ENCODE peak calls at places on chromosomes 4 and X, in nine cellular contexts. J is neural crest cell, K is cardiac fibroblast, Y is tibial nerve, T is omental fat pad, X is thyroid gland, R is AG04450, M is mesothelial cell of epicardium, P is colonic mucosa. A is an unnamed sample.

GRCh38 chr4:113052379-113052951 is 3.0 kb downstream of the ANK2 start:
- DNase-seq in Y (no peak), T (no peak), X (no peak), P (no peak), K (peak), J (no peak), R (no peak), M (no peak), A (peak)

GRCh38 chrX:15947648-15948317 is 93.2 kb upstream of the AP1S2 start:
- DNase-seq in X (no peak), Y (no peak), P (no peak), M (no peak), T (no peak), J (no peak), K (peak), R (peak), A (peak)

GRCh38 chr4:153142700-153143438 is 61.4 kb upstream of the TRIM2 start:
- DNase-seq in M (peak), T (peak), J (peak), R (no peak), Y (peak), K (peak), X (peak), P (peak), A (peak)

GRCh38 chr4:2850966-2851782 is 7.5 kb downstream of the ADD1 start:
- DNase-seq in J (no peak), X (no peak), R (no peak), M (no peak), P (no peak), T (no peak), Y (no peak), K (no peak), A (no peak)

GRCh38 chrX:107205770-107206696 is at the start of the genes DNAAF6 and NUP62CL:
- DNase-seq in P (peak), X (peak), M (peak), K (peak), J (peak), R (no peak), Y (no peak), T (no peak), A (no peak)

GRCh38 chrX:53445977-53446376 is 11.8 kb upstream of the HSD17B10 start:
- DNase-seq in T (no peak), X (peak), J (peak), Y (no peak), K (peak), R (no peak), P (peak), M (no peak), A (no peak)

GRCh38 chrX:331145-331771 is 12.7 kb upstream of the GTPBP6 start:
- DNase-seq in P (no peak), Y (no peak), J (no peak), T (no peak), R (no peak), M (no peak), K (peak), X (no peak), A (no peak)

GRCh38 chr4:67687639-67688038 is 13.3 kb downstream of the UBA6 start:
- DNase-seq in T (no peak), K (peak), R (peak), P (no peak), Y (no peak), X (no peak), M (no peak), J (no peak), A (peak)

GRCh38 chr4:101232074-101232776 is 115.1 kb downstream of the PPP3CA start:
- DNase-seq in T (no peak), K (peak), P (no peak), Y (peak), J (no peak), X (no peak), M (no peak), R (no peak), A (peak)

GRCh38 chr4:101022151-101023024 is 324.9 kb downstream of the PPP3CA start:
- DNase-seq in J (no peak), M (no peak), R (no peak), X (no peak), T (no peak), Y (no peak), P (no peak), K (peak), A (peak)

GRCh38 chr4:23674694-23675093 is 215.2 kb downstream of the PPARGC1A start:
- DNase-seq in Y (no peak), P (no peak), J (no peak), T (no peak), R (no peak), M (no peak), K (no peak), X (no peak), A (no peak)

GRCh38 chr4:111602848-111603247 is 542.4 kb upstream of the FAM241A start:
- DNase-seq in M (no peak), J (no peak), R (no peak), X (no peak), K (peak), T (no peak), Y (no peak), P (no peak), A (peak)

GRCh38 chr4:88022289-88022688 is 14.9 kb downstream of the PKD2 start:
- DNase-seq in T (no peak), K (no peak), Y (no peak), X (no peak), R (no peak), P (no peak), M (no peak), J (no peak), A (no peak)

GRCh38 chr4:156475322-156475721 is 496.3 kb downstream of the PDGFC start:
- DNase-seq in Y (no peak), T (no peak), M (no peak), J (no peak), X (no peak), P (no peak), K (peak), R (peak), A (peak)
- TF ChIP-seq CTCF in Y (peak), T (no peak), M (no peak), J (peak), X (peak), P (no peak), K (peak), R (peak), A (peak)

GRCh38 chr4:159016527-159017137 is 86.2 kb upstream of the RAPGEF2 start:
- DNase-seq in J (peak), R (no peak), M (no peak), K (peak), P (no peak), X (peak), T (no peak), Y (no peak), A (no peak)
- TF ChIP-seq CTCF in J (no peak), R (peak), M (no peak), K (no peak), P (no peak), X (no peak), T (no peak), Y (peak), A (peak)

GRCh38 chrX:152913354-152913753 is 15.5 kb downstream of the ZNF185 start:
- DNase-seq in J (no peak), T (no peak), P (no peak), K (no peak), R (no peak), M (no peak), X (no peak), Y (no peak), A (no peak)
- TF ChIP-seq CTCF in J (no peak), T (no peak), P (no peak), K (no peak), R (no peak), M (no peak), X (no peak), Y (no peak), A (no peak)

DNA sequence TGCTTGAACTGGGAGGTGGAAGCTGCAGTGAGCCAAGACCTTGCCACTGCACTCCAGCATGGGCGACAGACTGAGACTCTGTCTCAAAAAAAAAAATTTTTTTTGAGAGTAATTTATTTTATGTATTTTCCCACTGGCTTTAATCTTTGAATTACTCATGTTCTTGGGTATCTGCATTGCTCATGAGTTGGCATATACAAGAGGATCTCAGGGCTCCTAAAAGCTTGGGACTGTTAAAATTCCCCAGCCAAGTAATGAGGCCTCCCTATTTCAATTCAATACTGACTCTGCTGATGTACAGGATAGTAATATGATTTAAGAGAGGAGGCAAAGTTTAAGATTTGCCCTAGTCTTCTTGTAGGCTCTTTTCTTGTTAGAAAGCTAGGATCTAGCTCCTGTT is 6.2 kb downstream of the IL21 start:
- DNase-seq in X (no peak), M (no peak), Y (no peak), P (no peak), T (no peak), R (no peak), J (no peak), K (peak), A (no peak)
- TF ChIP-seq CTCF in X (no peak), M (no peak), Y (no peak), P (no peak), T (no peak), R (no peak), J (no peak), K (no peak), A (no peak)

GRCh38 chrX:68719904-68720614 is 72.6 kb downstream of the STARD8 start:
- DNase-seq in P (no peak), Y (no peak), K (peak), R (no peak), J (no peak), X (no peak), T (no peak), M (no peak), A (no peak)
- TF ChIP-seq CTCF in P (no peak), Y (no peak), K (peak), R (peak), J (peak), X (no peak), T (no peak), M (no peak), A (peak)

GRCh38 chr4:161247831-161248230 is 916.0 kb downstream of the FSTL5 start:
- DNase-seq in J (no peak), M (no peak), R (no peak), P (no peak), T (no peak), K (no peak), X (no peak), Y (no peak), A (no peak)
- TF ChIP-seq CTCF in J (no peak), M (no peak), R (no peak), P (no peak), T (no peak), K (no peak), X (no peak), Y (no peak), A (no peak)

DNA sequence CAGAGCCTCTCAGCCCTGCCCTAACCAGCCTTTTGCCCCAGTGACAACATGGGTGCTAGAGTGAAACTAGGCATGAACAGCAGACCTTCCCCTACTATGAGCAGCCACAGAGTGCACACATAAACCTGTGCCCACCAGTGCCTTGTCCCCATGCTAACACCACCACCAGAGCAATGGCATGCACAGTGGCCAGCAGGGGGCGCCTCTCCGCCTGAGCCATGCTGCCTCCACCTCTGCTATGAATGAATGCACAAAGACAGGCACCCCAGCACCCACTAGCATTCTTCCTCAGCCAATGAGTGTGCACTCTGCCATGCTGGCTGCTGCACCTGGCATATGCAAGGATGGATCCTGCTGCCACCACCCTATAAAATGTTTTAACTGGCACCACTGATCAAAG is 286.9 kb upstream of the FGF16 start:
- DNase-seq in K (peak), J (no peak), T (no peak), Y (no peak), M (no peak), X (no peak), R (no peak), P (no peak), A (no peak)
- TF ChIP-seq CTCF in K (peak), J (peak), T (no peak), Y (no peak), M (peak), X (no peak), R (no peak), P (peak), A (peak)